ENCODE peak calls at places on chromosomes 6 and 20, in eight cellular contexts. V is pancreas, L is fibroblast of lung, O is fibroblast of pulmonary artery, N is astrocyte of the spinal cord, D is uterus, Y is tibial artery, T is cardiac muscle cell. X is an unnamed sample.

GRCh38 chr20:47126374-47126705 is 230.2 kb downstream of the ZMYND8 start:
- DNase-seq in L (no peak), V (no peak), O (no peak), N (peak), D (no peak), Y (no peak), T (no peak), X (peak)

GRCh38 chr6:11012976-11013375 is 31.1 kb downstream of the ELOVL2 start:
- DNase-seq in O (no peak), V (no peak), L (no peak), Y (no peak), T (peak), N (no peak), D (no peak), X (no peak)

GRCh38 chr20:10654630-10655029 is 19.2 kb downstream of the JAG1 start:
- DNase-seq in Y (peak), O (no peak), L (no peak), D (no peak), T (no peak), V (peak), N (no peak), X (no peak)

GRCh38 chr6:9020001-9020400 is 584.7 kb upstream of the SLC35B3 start:
- DNase-seq in N (no peak), Y (no peak), L (no peak), V (no peak), O (peak), T (no peak), D (no peak), X (no peak)

GRCh38 chr20:56005389-56005715 is at the start of gene CBLN4:
- DNase-seq in D (no peak), V (no peak), T (no peak), N (no peak), L (no peak), O (no peak), Y (no peak), X (no peak)

GRCh38 chr6:96227135-96227534 is 211.4 kb downstream of the FUT9 start:
- DNase-seq in V (no peak), L (no peak), N (no peak), D (no peak), O (no peak), Y (no peak), T (no peak), X (no peak)

GRCh38 chr6:26022166-26022510 is 59.5 kb downstream of the TRIM38 start:
- DNase-seq in D (peak), V (no peak), O (peak), T (peak), L (peak), Y (peak), N (peak), X (peak)

GRCh38 chr6:5728726-5729434 is 277.8 kb downstream of the NRN1 start:
- DNase-seq in T (peak), Y (no peak), N (peak), D (no peak), O (peak), L (no peak), V (no peak), X (peak)

GRCh38 chr20:50346372-50347347 is 156.0 kb downstream of the CEBPB start:
- DNase-seq in L (peak), V (peak), N (peak), T (peak), Y (peak), D (peak), O (peak), X (peak)

GRCh38 chr6:87907521-87907920 is 140.1 kb upstream of the SPACA1 start:
- DNase-seq in D (no peak), O (peak), V (no peak), Y (no peak), L (peak), N (peak), T (peak), X (no peak)

GRCh38 chr20:16595376-16595775 is 22.1 kb upstream of the KIF16B start:
- DNase-seq in V (no peak), L (no peak), T (no peak), D (no peak), Y (no peak), O (no peak), N (no peak), X (no peak)

GRCh38 chr6:39350723-39351505 is 28.4 kb upstream of the KCNK16 start:
- DNase-seq in V (no peak), T (no peak), D (no peak), N (no peak), L (no peak), Y (peak), O (no peak), X (no peak)

GRCh38 chr20:20594171-20594530 is 118.3 kb downstream of the RALGAPA2 start:
- DNase-seq in N (peak), D (no peak), V (no peak), Y (no peak), L (peak), O (peak), T (peak), X (peak)

GRCh38 chr6:133241901-133242760 is 974 bp downstream of the EYA4 start:
- DNase-seq in O (peak), T (peak), D (no peak), V (no peak), Y (no peak), N (peak), L (peak), X (peak)
- H3K4me3 ChIP-seq in O (peak), T (peak), D (peak), V (peak), Y (peak), N (peak), L (peak), X (peak)

DNA sequence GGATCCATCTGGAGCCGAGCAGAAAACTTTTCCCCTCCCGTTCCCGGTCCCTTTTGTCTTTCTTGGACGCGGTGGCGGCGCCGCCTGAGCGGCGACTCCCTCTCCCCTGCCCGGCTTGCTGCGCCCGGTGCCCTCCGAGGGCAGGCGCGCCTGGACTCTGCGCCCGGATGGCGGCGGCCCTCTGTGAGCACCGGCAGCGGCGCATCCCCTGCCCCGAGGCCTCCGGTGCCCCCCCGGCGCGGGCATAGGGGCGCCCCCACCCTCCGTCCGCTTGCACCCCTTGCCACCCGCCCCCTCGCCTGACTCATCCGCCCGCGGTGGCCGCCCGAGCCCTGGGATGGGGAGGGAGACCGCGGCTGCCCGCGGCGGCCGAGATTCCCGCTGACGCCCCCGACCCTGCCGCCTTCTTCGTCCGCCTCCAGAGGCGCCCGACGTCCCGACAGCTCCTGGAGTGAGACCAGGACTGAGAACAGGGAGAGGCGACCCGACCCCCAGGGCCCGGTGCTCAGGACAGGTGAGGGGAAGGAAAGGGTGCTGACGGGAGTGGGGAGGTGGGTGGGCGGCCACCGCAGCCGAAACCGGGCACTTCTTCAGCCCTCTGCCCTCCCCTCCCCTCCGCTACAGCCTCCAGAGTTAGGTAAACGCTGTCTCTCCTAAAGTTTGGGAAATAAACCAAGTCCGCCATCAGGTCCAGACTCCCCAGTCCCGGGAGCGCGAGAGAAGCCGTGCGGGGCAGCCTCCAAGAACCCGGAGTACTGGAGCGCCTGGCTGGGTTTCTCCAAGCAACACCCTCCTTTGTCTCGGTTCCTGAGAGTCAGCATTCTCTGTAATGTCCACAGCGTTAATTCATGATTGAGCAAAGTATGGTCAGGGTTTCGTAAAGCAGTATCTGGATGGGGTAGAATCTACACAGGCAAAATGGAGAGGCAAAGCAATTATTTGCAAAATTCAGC is at the start of gene TMEM200A:
- DNase-seq in Y (peak), T (peak), L (peak), N (peak), V (peak), D (peak), O (peak), X (peak)
- H3K4me3 ChIP-seq in Y (peak), T (peak), L (peak), N (peak), V (peak), D (peak), O (peak), X (peak)

DNA sequence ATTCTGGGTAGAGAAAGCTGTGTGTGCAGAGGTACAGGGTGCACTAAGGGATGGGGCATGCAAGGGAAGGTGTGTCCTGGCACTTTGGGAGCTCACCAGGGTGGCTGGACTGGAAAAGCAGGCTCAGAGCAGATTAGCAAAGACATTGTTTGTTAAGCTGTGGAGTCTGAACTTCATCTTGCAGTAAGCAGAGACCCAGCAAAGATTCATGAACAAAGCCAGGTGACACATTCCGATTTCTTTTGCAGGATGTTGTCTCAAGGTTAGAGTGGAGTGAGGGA is 28.8 kb downstream of the DUSP22 start:
- DNase-seq in D (no peak), O (no peak), Y (no peak), L (no peak), T (no peak), N (no peak), V (no peak), X (no peak)
- H3K4me3 ChIP-seq in D (no peak), O (no peak), Y (no peak), L (no peak), T (no peak), N (no peak), V (no peak), X (no peak)

DNA sequence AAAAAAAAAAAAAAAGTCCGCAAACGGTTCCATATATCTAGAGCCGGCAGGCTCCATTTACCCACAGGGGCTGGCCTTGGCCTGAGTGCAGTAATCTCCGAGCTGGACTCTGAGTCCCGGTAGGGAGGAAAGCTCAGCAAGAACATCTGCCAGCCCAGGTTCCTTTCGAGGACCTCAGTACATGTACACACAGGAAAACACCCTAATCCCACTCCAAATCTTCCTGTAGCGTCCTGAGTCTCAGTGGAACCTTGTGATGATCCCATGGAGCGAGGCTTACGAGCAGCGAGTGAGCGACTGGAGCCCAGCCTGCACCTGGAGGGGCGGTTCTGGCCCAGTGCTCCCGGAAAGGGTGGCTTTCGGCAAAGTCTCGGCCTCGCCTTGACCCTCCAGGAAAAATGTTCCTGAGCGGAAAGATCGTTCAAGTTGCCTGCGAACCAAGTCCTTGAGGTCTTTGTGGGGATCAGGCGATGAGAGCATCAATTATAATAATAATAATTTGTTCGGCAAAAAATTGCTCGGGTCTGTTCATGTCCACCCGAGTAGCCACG is 32.1 kb downstream of the PRSS16 start:
- DNase-seq in V (no peak), N (no peak), D (no peak), L (no peak), O (no peak), Y (no peak), T (no peak), X (no peak)
- H3K4me3 ChIP-seq in V (no peak), N (peak), D (no peak), L (peak), O (peak), Y (no peak), T (peak), X (peak)

DNA sequence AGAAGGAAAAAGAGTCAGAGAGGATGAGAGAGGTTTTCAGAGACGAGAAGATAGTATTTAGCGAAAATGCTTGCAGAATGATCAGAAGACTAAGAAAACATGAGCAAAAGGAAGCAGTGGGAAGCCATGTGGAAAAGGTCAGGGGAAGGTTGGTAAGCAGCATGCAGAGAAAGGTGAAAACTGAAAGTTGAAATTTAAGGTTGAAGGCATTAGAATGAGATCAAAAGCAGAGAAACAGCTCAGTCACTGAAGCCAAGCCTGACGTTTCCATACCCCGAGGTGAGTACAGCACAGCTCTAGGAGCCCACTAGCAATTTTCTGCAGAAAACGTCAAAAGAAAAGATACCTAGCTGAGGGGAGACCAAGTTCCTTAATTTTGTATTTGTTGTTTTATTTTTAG is 19.1 kb upstream of the TFB1M start:
- DNase-seq in V (no peak), T (no peak), O (no peak), Y (no peak), L (no peak), N (peak), D (no peak), X (no peak)
- H3K4me3 ChIP-seq in V (no peak), T (no peak), O (no peak), Y (no peak), L (no peak), N (no peak), D (no peak), X (no peak)

GRCh38 chr6:128259036-128259734 is 261.2 kb downstream of the PTPRK start:
- DNase-seq in N (no peak), Y (no peak), L (no peak), V (no peak), O (no peak), T (no peak), D (no peak), X (no peak)
- H3K4me3 ChIP-seq in N (no peak), Y (no peak), L (no peak), V (no peak), O (no peak), T (no peak), D (no peak), X (no peak)

DNA sequence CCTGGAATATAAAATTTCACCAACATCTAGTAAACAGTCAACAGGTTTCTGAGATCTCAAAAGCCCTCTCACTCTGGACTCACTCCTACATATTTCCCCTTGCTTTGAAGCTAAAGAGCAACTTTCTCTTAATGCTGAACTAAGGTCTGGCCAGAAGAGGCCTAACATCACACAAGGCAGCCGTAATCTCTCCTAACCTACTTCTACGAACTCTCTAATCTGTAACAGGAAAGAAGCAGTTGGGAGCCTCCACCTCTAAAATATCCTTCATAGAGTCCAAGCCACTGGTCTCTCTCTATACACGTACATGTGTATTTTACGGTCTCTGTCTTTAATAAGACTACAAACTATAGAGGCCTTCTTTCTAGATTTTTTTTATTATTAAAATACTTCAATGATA is 72.0 kb downstream of the REV3L start:
- DNase-seq in L (no peak), O (no peak), N (no peak), Y (no peak), T (no peak), V (no peak), D (no peak), X (no peak)
- H3K4me3 ChIP-seq in L (no peak), O (no peak), N (no peak), Y (no peak), T (no peak), V (no peak), D (no peak), X (no peak)

DNA sequence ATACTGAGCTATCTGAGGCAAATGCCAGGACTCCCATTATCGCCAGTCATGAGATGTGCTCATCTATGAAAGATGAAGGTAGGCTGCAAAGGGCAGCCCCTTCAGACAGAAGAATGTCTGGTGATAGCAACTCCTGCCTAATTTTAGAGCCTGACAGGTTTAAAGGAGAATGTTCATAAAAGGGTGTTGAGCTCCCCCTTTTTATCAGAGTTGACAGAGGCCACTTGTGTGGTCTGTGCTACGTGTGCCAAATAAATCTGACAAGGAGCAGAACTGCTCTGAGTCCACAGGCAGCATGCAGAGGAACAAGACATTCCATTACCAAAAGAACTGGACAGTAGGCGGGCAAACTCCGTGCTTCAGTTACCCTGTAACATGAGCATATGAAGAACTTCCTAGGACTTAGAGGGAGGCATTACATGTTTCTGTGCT is 101.8 kb downstream of the PREP start:
- DNase-seq in V (no peak), N (peak), O (no peak), T (peak), D (no peak), Y (no peak), L (peak), X (peak)
- H3K4me3 ChIP-seq in V (no peak), N (no peak), O (no peak), T (no peak), D (no peak), Y (no peak), L (no peak), X (no peak)